ENCODE peak calls at places on chromosomes 4 and X, in eight cellular contexts. I, S, N, R, G, W, K and M are unnamed samples.
A peak's percentile ranks its signal among the peaks of the same experiment; 100 is the strongest.

GRCh38 chrX:150763810-150764209 is 70.6 kb downstream of the MTMR1 start:
- DNase-seq in I (no peak), S (no peak), N (no peak), R (no peak), G (no peak), W (no peak), K (no peak), M (no peak)

GRCh38 chr4:4247711-4248035 is 350 bp downstream of the TMEM128 start:
- DNase-seq in I (no peak), S (no peak), N (no peak), R (no peak), G (no peak), W (no peak), K (no peak), M (no peak)

GRCh38 chrX:68930576-68931317 is 101.9 kb downstream of the EFNB1 start:
- DNase-seq in I (no peak), S (no peak), N (no peak), R (no peak), G (no peak), W (no peak), K (no peak), M (no peak)

GRCh38 chr4:18953613-18954012 is 932.1 kb upstream of the LCORL start:
- DNase-seq in I (no peak), S (no peak), N (no peak), R (no peak), G (no peak), W (no peak), K (no peak), M (no peak)

GRCh38 chr4:172412851-172413250 is 599.6 kb downstream of the GALNTL6 start:
- DNase-seq in I (no peak), S (no peak), N (no peak), R (no peak), G (no peak), W (no peak), K (no peak), M (no peak)

GRCh38 chrX:73683236-73683859 is 120.4 kb downstream of the CHIC1 start:
- DNase-seq in I (no peak), S (no peak), N (no peak), R (no peak), G (no peak), W (no peak), K (no peak), M (no peak)

GRCh38 chr4:37725718-37726117 is 39.5 kb upstream of the RELL1 start:
- DNase-seq in I (no peak), S (no peak), N (no peak), R (no peak), G (no peak), W (no peak), K (no peak), M (no peak)

GRCh38 chrX:94936722-94937121 is 1262.7 kb downstream of the FAM133A start:
- DNase-seq in I (no peak), S (no peak), N (no peak), R (no peak), G (no peak), W (no peak), K (no peak), M (no peak)

GRCh38 chrX:46636223-46636622 is 62.7 kb downstream of the CHST7 start:
- DNase-seq in I (no peak), S (no peak), N (no peak), R (no peak), G (no peak), W (no peak), K (no peak), M (no peak)

GRCh38 chr4:167903291-167903721 is 189.0 kb upstream of the ANXA10 start:
- DNase-seq in I (no peak), S (no peak), N (peak; percentile 64), R (no peak), G (no peak), W (no peak), K (no peak), M (peak; percentile 41)

GRCh38 chr4:14345356-14345775 is 656.9 kb upstream of the CPEB2 start:
- DNase-seq in I (no peak), S (no peak), N (peak; percentile 22), R (no peak), G (no peak), W (no peak), K (no peak), M (no peak)

GRCh38 chr4:118285931-118286330 is 66.9 kb downstream of the PRSS12 start:
- DNase-seq in I (no peak), S (no peak), N (no peak), R (no peak), G (no peak), W (no peak), K (no peak), M (no peak)

GRCh38 chr4:136124251-136124745 is 1408.0 kb downstream of the PCDH18 start:
- DNase-seq in I (no peak), S (no peak), N (no peak), R (no peak), G (no peak), W (no peak), K (no peak), M (no peak)

GRCh38 chr4:158410272-158410671 is 111.4 kb upstream of the RXFP1 start:
- DNase-seq in I (no peak), S (no peak), N (no peak), R (no peak), G (no peak), W (no peak), K (no peak), M (no peak)

GRCh38 chr4:100879471-100879870 is 361.6 kb upstream of the EMCN start:
- DNase-seq in I (no peak), S (no peak), N (no peak), R (no peak), G (no peak), W (no peak), K (no peak), M (no peak)

GRCh38 chr4:184805462-184806245 is 20.1 kb downstream of the ACSL1 start:
- DNase-seq in I (peak; percentile 84), S (peak; percentile 52), N (no peak), R (no peak), G (peak; percentile 87), W (no peak), K (peak; percentile 87), M (no peak)

GRCh38 chr4:115453416-115453815 is 340.0 kb upstream of the NDST4 start:
- DNase-seq in I (no peak), S (no peak), N (no peak), R (no peak), G (no peak), W (no peak), K (no peak), M (no peak)

GRCh38 chr4:88366460-88366859 is 12.2 kb upstream of the HERC6 start:
- DNase-seq in I (no peak), S (no peak), N (no peak), R (no peak), G (no peak), W (no peak), K (no peak), M (no peak)

GRCh38 chr4:99586322-99586721 is 11.7 kb downstream of the MTTP start:
- DNase-seq in I (no peak), S (no peak), N (no peak), R (no peak), G (no peak), W (no peak), K (no peak), M (no peak)

GRCh38 chrX:1336331-1337143 is at the start of gene IL3RA:
- DNase-seq in I (no peak), S (no peak), N (no peak), R (no peak), G (peak; percentile 79), W (no peak), K (peak; percentile 58), M (peak; percentile 14)

GRCh38 chr4:140069068-140069467 is 84.9 kb downstream of the MAML3 start:
- DNase-seq in I (peak; percentile 28), S (no peak), N (no peak), R (no peak), G (peak; percentile 65), W (no peak), K (no peak), M (no peak)

GRCh38 chr4:153223935-153224334 is 19.7 kb downstream of the TRIM2 start:
- DNase-seq in I (no peak), S (no peak), N (peak; percentile 72), R (no peak), G (no peak), W (no peak), K (peak; percentile 39), M (no peak)

GRCh38 chr4:23878912-23879732 is 10.7 kb downstream of the PPARGC1A start:
- DNase-seq in I (no peak), S (no peak), N (no peak), R (no peak), G (no peak), W (no peak), K (no peak), M (no peak)

GRCh38 chrX:56728752-56729151 is 291 bp upstream of the NBDY start:
- DNase-seq in I (no peak), S (no peak), N (peak; percentile 52), R (peak; percentile 14), G (no peak), W (no peak), K (peak; percentile 3), M (no peak)

GRCh38 chr4:113146876-113147358 is 97.5 kb downstream of the ANK2 start:
- DNase-seq in I (no peak), S (no peak), N (peak; percentile 48), R (no peak), G (no peak), W (peak; percentile 73), K (no peak), M (no peak)

GRCh38 chr4:55297346-55297745 is 48.7 kb upstream of the SRD5A3 start:
- DNase-seq in I (no peak), S (peak; percentile 5), N (no peak), R (no peak), G (no peak), W (peak; percentile 20), K (no peak), M (no peak)

GRCh38 chr4:99077177-99077576 is 11.4 kb downstream of the ADH5 start:
- DNase-seq in I (no peak), S (no peak), N (no peak), R (no peak), G (no peak), W (no peak), K (no peak), M (no peak)

GRCh38 chr4:88159137-88159725 is 792 bp upstream of the ABCG2 start:
- DNase-seq in I (no peak), S (peak; percentile 85), N (no peak), R (no peak), G (peak; percentile 39), W (peak; percentile 44), K (peak; percentile 4), M (no peak)

GRCh38 chr4:153792007-153792892 is 3.4 kb upstream of the SFRP2 start:
- DNase-seq in I (no peak), S (peak; percentile 87), N (peak; percentile 58), R (peak; percentile 70), G (peak; percentile 71), W (no peak), K (peak; percentile 26), M (no peak)

GRCh38 chr4:47368211-47368610 is 95.3 kb downstream of the COMMD8 start:
- DNase-seq in I (no peak), S (no peak), N (no peak), R (no peak), G (no peak), W (no peak), K (no peak), M (no peak)